ENCODE peak calls at places on chromosome 13, in five cellular contexts. Y, I, F, M and X are unnamed samples.

GRCh38 chr13:99426426-99426825 is 74.8 kb upstream of the TM9SF2 start:
- DNase-seq in Y (no peak), I (no peak), F (no peak), M (no peak), X (no peak)

GRCh38 chr13:114104626-114105350 is 27.6 kb downstream of the RASA3 start:
- DNase-seq in Y (no peak), I (no peak), F (no peak), M (no peak), X (no peak)

GRCh38 chr13:110555601-110556223 is 5.8 kb downstream of the RAB20 start:
- DNase-seq in Y (no peak), I (no peak), F (no peak), M (no peak), X (no peak)

GRCh38 chr13:106533940-106534843 is 1.3 kb downstream of the EFNB2 start:
- DNase-seq in Y (no peak), I (no peak), F (peak; percentile 24), M (peak; percentile 62), X (no peak)

GRCh38 chr13:27172495-27172842 is 858 bp upstream of the USP12 start:
- DNase-seq in Y (no peak), I (no peak), F (no peak), M (no peak), X (no peak)

GRCh38 chr13:100987993-100988392 is 313.4 kb upstream of the TMTC4 start:
- DNase-seq in Y (no peak), I (no peak), F (peak; percentile 8), M (no peak), X (no peak)

GRCh38 chr13:43785681-43786471 is 896 bp downstream of the ENOX1 start:
- DNase-seq in Y (no peak), I (peak; percentile 89), F (peak; percentile 67), M (peak; percentile 67), X (peak; percentile 55)

GRCh38 chr13:33744589-33745369 is 73.2 kb upstream of the RFC3 start:
- DNase-seq in Y (no peak), I (no peak), F (no peak), M (no peak), X (no peak)

GRCh38 chr13:113113846-113114271 is 8.3 kb downstream of the F7 start:
- DNase-seq in Y (no peak), I (no peak), F (no peak), M (peak; percentile 33), X (no peak)